ENCODE peak calls at places on chromosomes 2 and 18, in four cellular contexts. C is CD4-positive, CD25-positive, alpha-beta regulatory T cell; E is Caki2; Z is stimulated activated CD4-positive, alpha-beta T cell treated with anti-CD3 and anti-CD28 coated beads, Interleukin-12 subunit alpha, Interleukin-12 subunit beta, amount 100 ng/mL, for 24 hours. G is an unnamed sample.

GRCh38 chr18:44507729-44508325 is 172.9 kb upstream of the SETBP1 start:
- DNase-seq in C (no peak), E (no peak), Z (no peak), G (no peak)

GRCh38 chr2:65227035-65227470 is 578 bp upstream of the ACTR2 start:
- DNase-seq in C (no peak), E (no peak), Z (no peak), G (no peak)

GRCh38 chr2:191539068-191539467 is 138.9 kb upstream of the NABP1 start:
- DNase-seq in C (no peak), E (peak; percentile 14), Z (peak; percentile 31), G (peak; percentile 39)

GRCh38 chr2:190683802-190684201 is 34.9 kb downstream of the NAB1 start:
- DNase-seq in C (no peak), E (no peak), Z (no peak), G (peak; percentile 40)

GRCh38 chr2:2672249-2672648 is 341.2 kb upstream of the MYT1L start:
- DNase-seq in C (no peak), E (no peak), Z (no peak), G (no peak)

GRCh38 chr2:23009545-23010149 is 375.3 kb upstream of the KLHL29 start:
- DNase-seq in C (no peak), E (no peak), Z (no peak), G (peak; percentile 1)

GRCh38 chr2:96098900-96099590 is 17.3 kb downstream of the ADRA2B start:
- DNase-seq in C (peak; percentile 1), E (no peak), Z (no peak), G (no peak)

GRCh38 chr2:220090050-220090449 is 462.6 kb downstream of the SLC4A3 start:
- DNase-seq in C (no peak), E (peak; percentile 18), Z (no peak), G (no peak)

GRCh38 chr2:85999131-85999831 is 106.4 kb downstream of the POLR1A start:
- DNase-seq in C (no peak), E (no peak), Z (peak; percentile 28), G (no peak)

GRCh38 chr2:201648-202433 is 62.0 kb downstream of the SH3YL1 start:
- DNase-seq in C (no peak), E (no peak), Z (no peak), G (no peak)

GRCh38 chr2:170162261-170162612 is 15.7 kb upstream of the MYO3B start:
- DNase-seq in C (no peak), E (peak; percentile 51), Z (no peak), G (no peak)

GRCh38 chr2:219209236-219209635 is 2.7 kb downstream of the ZFAND2B start:
- DNase-seq in C (no peak), E (no peak), Z (no peak), G (no peak)

GRCh38 chr2:142038826-142039225 is 92.0 kb downstream of the LRP1B start:
- DNase-seq in C (no peak), E (no peak), Z (no peak), G (no peak)

GRCh38 chr2:156309106-156309505 is 23.4 kb downstream of the NR4A2 start:
- DNase-seq in C (no peak), E (no peak), Z (no peak), G (no peak)